ENCODE peak calls at places on chromosomes 6 and 20, in four cellular contexts. V is WTC11, B is K562, S is HepG2. G is an unnamed sample.

GRCh38 chr6:73801652-73802268 is 105.8 kb downstream of the CD109 start:
- DNase-seq in B (no peak), V (no peak), S (no peak), G (no peak)

GRCh38 chr6:21099338-21100314 is 493.9 kb upstream of the SOX4 start:
- DNase-seq in S (peak), B (no peak), V (no peak), G (no peak)

GRCh38 chr20:45044084-45044573 is 56.8 kb downstream of the KCNS1 start:
- DNase-seq in V (no peak), B (peak), S (peak), G (peak)

GRCh38 chr6:98894810-98895209 is 52.9 kb downstream of the FBXL4 start:
- DNase-seq in V (no peak), B (no peak), S (no peak), G (no peak)

GRCh38 chr6:165852676-165853075 is 189.6 kb upstream of the PDE10A start:
- DNase-seq in S (no peak), B (no peak), V (no peak), G (no peak)

GRCh38 chr6:129501401-129502051 is 208.5 kb downstream of the ARHGAP18 start:
- DNase-seq in B (peak), S (peak), V (no peak), G (no peak)

GRCh38 chr20:6008254-6008653 is 45.6 kb downstream of the LRRN4 start:
- DNase-seq in B (no peak), V (no peak), S (peak), G (no peak)

GRCh38 chr6:129598244-129599187 is 111.5 kb downstream of the ARHGAP18 start:
- DNase-seq in S (peak), B (peak), V (no peak), G (peak)

GRCh38 chr20:17606001-17606400 is 36.1 kb downstream of the DSTN start:
- DNase-seq in S (no peak), B (no peak), V (no peak), G (no peak)

GRCh38 chr20:58877374-58878360 is 25.2 kb downstream of the GNAS start:
- DNase-seq in S (no peak), B (no peak), V (no peak), G (peak)

GRCh38 chr20:31239139-31239538 is 18.3 kb upstream of the DEFB115 start:
- DNase-seq in S (no peak), B (no peak), V (no peak), G (no peak)

GRCh38 chr6:1390071-1390804 is 862 bp downstream of the FOXF2 start:
- DNase-seq in S (no peak), B (no peak), V (peak), G (no peak)

GRCh38 chr6:37285861-37286311 is 27.9 kb upstream of the TMEM217 start:
- DNase-seq in S (no peak), B (no peak), V (no peak), G (no peak)

GRCh38 chr20:63521602-63522001 is 1.0 kb downstream of the PPDPF start:
- DNase-seq in B (no peak), V (peak), S (no peak), G (peak)

GRCh38 chr6:30112402-30113376 is at the start of gene TRIM31:
- DNase-seq in S (peak), B (no peak), V (no peak), G (no peak)

GRCh38 chr6:33779305-33779704 is 9.6 kb downstream of the LEMD2 start:
- DNase-seq in B (peak), S (no peak), V (no peak), G (peak)
- TF ChIP-seq FOXJ3 in B (no peak), S (no peak), V (no peak), G (no peak)

GRCh38 chr6:132400641-132401119 is 595 bp downstream of the MOXD1 start:
- DNase-seq in B (no peak), S (no peak), V (peak), G (no peak)
- TF ChIP-seq FOXJ3 in B (no peak), S (no peak), V (no peak), G (no peak)

DNA sequence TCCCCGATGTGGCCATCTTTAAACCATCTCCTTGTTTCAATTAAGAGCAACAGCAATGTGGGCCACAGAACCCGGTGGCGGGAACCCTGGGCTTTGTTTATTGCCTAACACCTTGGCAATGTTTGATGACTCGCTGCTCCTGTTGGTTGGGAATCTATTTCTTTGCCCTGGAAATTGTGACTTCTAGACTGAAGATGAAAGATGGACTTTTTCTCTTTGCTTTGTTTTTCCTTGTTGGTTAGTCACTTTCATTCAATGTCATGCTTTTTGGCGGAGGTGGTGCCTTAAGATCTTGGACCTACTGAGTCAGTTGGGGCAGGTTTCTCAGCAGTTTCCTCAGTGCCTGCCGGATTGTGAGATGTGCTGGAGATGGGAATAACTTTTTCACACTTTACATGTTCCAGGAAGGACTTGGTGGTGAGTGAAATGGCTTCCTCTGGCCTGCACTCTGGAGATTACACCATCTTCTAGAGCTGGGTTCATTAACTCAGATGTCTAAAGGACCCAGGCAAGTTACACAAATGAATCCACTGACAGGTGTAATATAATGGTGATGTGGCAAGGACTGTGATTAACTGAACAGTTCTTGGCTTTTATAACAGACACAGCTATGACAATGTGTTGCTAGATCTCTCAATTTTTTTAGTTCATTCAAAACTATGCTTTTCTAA is 56.3 kb downstream of the TSHZ2 start:
- DNase-seq in V (no peak), S (no peak), B (no peak), G (no peak)
- TF ChIP-seq FOXJ3 in V (no peak), S (no peak), B (no peak), G (no peak)

GRCh38 chr20:19758888-19759331 is 852 bp downstream of the RIN2 start:
- DNase-seq in B (no peak), V (peak), S (peak), G (peak)
- TF ChIP-seq FOXJ3 in B (no peak), V (no peak), S (no peak), G (no peak)

GRCh38 chr20:47456952-47457724 is 44.5 kb upstream of the NCOA3 start:
- DNase-seq in B (no peak), S (no peak), V (no peak), G (no peak)
- TF ChIP-seq FOXJ3 in B (no peak), S (no peak), V (no peak), G (no peak)

GRCh38 chr6:138562691-138563090 is 63.4 kb upstream of the NHSL1 start:
- DNase-seq in V (no peak), B (no peak), S (no peak), G (no peak)

GRCh38 chr6:138560130-138560850 is 61.0 kb upstream of the NHSL1 start:
- DNase-seq in B (no peak), S (peak), V (no peak), G (no peak)

GRCh38 chr6:138555294-138555988 is 56.1 kb upstream of the NHSL1 start:
- DNase-seq in S (peak), B (no peak), V (no peak), G (no peak)

GRCh38 chr6:138557147-138557546 is 57.9 kb upstream of the NHSL1 start:
- DNase-seq in S (no peak), B (no peak), V (no peak), G (no peak)

DNA sequence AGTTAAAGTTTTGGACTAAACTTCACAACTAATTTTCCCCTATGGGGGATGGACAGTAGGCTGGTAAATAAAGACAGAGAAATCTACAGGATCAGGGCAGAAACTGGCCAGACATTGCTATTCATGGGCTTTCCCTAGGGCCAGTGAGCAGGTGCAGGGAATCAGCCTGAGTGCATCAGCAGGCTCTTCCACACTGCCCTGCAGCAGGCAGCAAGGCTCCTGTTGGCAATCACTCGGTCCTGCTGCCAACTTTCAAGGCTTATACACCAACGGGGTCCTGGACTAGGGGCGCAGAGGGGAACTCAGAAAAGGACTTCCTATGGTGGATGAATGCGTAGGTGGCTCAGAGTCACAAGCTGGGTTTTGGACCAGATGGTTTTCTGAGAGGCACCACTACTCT is 59.9 kb upstream of the NHSL1 start:
- DNase-seq in V (no peak), B (no peak), S (no peak), G (no peak)
- TF ChIP-seq FOXJ3 in V (no peak), B (no peak), S (no peak), G (no peak)

GRCh38 chr20:53533500-53533899 is 60.1 kb downstream of the ZNF217 start:
- DNase-seq in S (no peak), V (no peak), B (no peak), G (no peak)

GRCh38 chr20:53534037-53534436 is 59.6 kb downstream of the ZNF217 start:
- DNase-seq in V (no peak), S (no peak), B (no peak), G (no peak)

GRCh38 chr20:53530440-53530839 is 63.2 kb downstream of the ZNF217 start:
- DNase-seq in B (no peak), V (no peak), S (no peak), G (no peak)

GRCh38 chr20:53527196-53527595 is 66.4 kb downstream of the ZNF217 start:
- DNase-seq in S (no peak), B (no peak), V (no peak), G (peak)

DNA sequence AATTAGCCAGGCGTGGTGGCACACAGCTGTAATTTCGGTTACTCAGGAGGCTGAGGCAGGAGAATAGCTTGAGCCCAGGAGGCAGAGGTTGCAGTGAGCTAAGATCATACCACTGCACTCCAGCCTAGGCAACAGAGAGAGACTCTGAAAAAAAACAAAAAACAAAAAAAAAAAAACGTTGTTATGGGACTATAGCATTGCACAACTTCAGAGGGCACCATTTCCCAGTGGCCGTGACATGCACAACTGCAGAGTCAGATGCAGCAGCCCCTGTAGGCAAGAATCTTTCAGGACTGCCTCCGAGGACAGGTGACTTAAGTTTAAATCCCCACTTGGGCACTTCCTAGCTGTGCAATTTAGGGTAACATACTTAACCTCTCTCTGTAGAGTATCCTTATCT is 64.0 kb downstream of the ZNF217 start:
- DNase-seq in B (no peak), V (no peak), S (no peak), G (no peak)
- TF ChIP-seq FOXJ3 in B (no peak), V (no peak), S (no peak), G (no peak)

DNA sequence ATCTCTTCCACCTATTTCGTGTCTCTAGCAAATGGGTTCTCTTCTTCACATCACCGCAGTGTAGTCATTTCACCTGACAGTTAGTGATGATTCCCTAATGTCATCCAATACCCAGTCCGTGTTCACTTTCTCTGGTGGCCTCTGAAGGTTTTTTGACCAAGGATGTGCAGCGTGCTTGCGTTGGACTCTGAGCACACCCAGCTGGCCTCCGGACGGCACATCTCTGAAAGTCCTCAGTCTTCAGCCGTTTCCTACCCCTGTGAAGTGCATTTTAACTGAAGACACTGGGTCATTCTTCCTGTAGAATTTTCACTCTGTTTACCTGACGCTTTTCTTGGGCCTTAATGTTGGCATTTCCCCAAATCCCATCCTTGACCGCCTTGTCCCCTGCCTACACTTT is 98.7 kb downstream of the ERMARD start:
- DNase-seq in B (no peak), S (no peak), V (no peak), G (no peak)
- TF ChIP-seq FOXJ3 in B (no peak), S (no peak), V (no peak), G (no peak)

GRCh38 chr6:39074486-39074885 is 25.9 kb downstream of the GLP1R start:
- DNase-seq in B (no peak), V (no peak), S (no peak), G (no peak)
- TF ChIP-seq FOXJ3 in B (no peak), V (no peak), S (no peak), G (no peak)